ENCODE peak calls at places on chromosomes 7 and 10, in four cellular contexts. Q, S, R and U are unnamed samples.

GRCh38 chr7:605661-606450 is 86.2 kb upstream of the PDGFA start:
- DNase-seq in Q (no peak), S (no peak), R (no peak), U (no peak)

GRCh38 chr10:63627376-63627775 is 106.2 kb downstream of the REEP3 start:
- DNase-seq in R (no peak), Q (no peak), S (no peak), U (no peak)

GRCh38 chr10:58775960-58776574 is 263.4 kb downstream of the BICC1 start:
- DNase-seq in Q (no peak), R (no peak), S (no peak), U (no peak)

GRCh38 chr10:90319188-90319914 is 538.5 kb downstream of the HTR7 start:
- DNase-seq in S (peak), Q (no peak), R (no peak), U (peak)

GRCh38 chr7:80634505-80634904 is 3.9 kb upstream of the CD36 start:
- DNase-seq in Q (no peak), S (no peak), R (no peak), U (no peak)

GRCh38 chr10:88731296-88731695 is 25.2 kb downstream of the LIPK start:
- DNase-seq in S (peak), Q (no peak), R (no peak), U (no peak)

GRCh38 chr7:71777278-71777677 is 634.9 kb downstream of the CALN1 start:
- DNase-seq in R (no peak), Q (no peak), S (no peak), U (no peak)

GRCh38 chr10:89032141-89032814 is 41.7 kb downstream of the FAS start:
- DNase-seq in R (no peak), Q (no peak), S (no peak), U (peak)

GRCh38 chr10:24153537-24153936 is 55.4 kb upstream of the KIAA1217 start:
- DNase-seq in S (no peak), Q (no peak), R (no peak), U (no peak)

GRCh38 chr10:92430103-92430502 is 139.1 kb downstream of the MARCHF5 start:
- DNase-seq in S (no peak), Q (no peak), R (no peak), U (no peak)

GRCh38 chr10:132357286-132358058 is 25.5 kb downstream of the LRRC27 start:
- DNase-seq in R (no peak), Q (no peak), S (no peak), U (no peak)

GRCh38 chr7:140403878-140404564 is at the start of gene RAB19:
- DNase-seq in S (peak), R (peak), Q (no peak), U (no peak)

GRCh38 chr10:94279835-94280709 is 82.7 kb downstream of the NOC3L start:
- DNase-seq in Q (no peak), R (peak), S (peak), U (no peak)

DNA sequence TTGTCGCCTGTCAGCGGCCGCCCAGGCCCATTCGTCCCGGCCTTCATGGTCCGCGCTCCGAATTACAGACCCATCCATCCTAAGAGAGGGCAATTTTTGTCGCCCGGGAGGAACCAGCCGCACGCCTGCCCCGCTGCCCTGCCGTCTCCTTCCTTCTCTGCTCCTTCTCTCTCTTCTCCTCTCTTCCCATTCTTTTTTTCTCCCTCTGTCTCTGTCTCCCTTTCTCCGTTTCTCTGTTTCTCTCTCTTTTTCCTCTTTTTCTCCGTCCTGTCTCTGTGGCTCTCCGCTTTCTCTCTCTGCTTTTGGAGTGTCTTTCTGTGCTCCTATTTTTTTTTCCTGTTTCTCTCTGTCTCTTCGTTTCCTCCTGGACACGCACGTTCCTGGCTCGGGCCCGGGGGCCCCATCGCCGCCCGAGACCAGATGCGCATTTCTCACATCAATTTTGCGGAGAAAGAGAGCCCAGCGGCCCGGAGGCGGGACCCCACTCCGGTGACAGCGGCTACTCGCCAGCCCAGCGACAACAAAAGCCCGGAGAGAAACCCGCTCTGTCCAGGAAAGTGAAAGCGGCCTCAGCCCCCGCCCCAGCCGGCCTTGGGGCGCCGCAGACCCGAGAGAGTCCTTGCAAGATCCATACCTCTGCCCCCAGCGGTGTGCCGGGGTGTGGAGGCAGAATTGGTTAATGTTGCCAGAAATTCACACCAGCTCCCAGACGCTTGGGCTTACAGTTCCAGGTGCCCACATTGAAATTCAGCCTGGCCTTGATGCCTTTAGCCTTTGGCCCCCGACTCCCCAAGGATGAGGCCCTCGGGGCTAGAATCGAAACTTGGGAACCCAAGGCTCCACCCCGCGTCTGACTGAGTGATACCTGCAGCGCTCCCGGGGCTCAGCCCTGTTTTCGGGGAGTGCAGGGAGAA is 4.1 kb downstream of the LBX1 start:
- DNase-seq in R (no peak), Q (no peak), S (no peak), U (no peak)
- H3K4me3 ChIP-seq in R (no peak), Q (peak), S (no peak), U (no peak)

GRCh38 chr7:41045556-41046123 is 657.2 kb downstream of the INHBA start:
- DNase-seq in R (no peak), S (no peak), Q (no peak), U (no peak)
- TF ChIP-seq CTCF in R (peak), S (no peak), Q (no peak), U (no peak)

GRCh38 chr10:124447741-124448466 is 1.9 kb downstream of the NKX1-2 start:
- DNase-seq in S (peak), Q (no peak), R (no peak), U (no peak)

GRCh38 chr10:124450783-124451057 is 885 bp upstream of the NKX1-2 start:
- DNase-seq in R (no peak), Q (no peak), S (no peak), U (no peak)

GRCh38 chr10:124450010-124450782 is at the start of gene NKX1-2:
- DNase-seq in S (peak), Q (no peak), R (no peak), U (no peak)

GRCh38 chr10:124448696-124449169 is 1.1 kb downstream of the NKX1-2 start:
- DNase-seq in Q (no peak), R (no peak), S (no peak), U (no peak)

DNA sequence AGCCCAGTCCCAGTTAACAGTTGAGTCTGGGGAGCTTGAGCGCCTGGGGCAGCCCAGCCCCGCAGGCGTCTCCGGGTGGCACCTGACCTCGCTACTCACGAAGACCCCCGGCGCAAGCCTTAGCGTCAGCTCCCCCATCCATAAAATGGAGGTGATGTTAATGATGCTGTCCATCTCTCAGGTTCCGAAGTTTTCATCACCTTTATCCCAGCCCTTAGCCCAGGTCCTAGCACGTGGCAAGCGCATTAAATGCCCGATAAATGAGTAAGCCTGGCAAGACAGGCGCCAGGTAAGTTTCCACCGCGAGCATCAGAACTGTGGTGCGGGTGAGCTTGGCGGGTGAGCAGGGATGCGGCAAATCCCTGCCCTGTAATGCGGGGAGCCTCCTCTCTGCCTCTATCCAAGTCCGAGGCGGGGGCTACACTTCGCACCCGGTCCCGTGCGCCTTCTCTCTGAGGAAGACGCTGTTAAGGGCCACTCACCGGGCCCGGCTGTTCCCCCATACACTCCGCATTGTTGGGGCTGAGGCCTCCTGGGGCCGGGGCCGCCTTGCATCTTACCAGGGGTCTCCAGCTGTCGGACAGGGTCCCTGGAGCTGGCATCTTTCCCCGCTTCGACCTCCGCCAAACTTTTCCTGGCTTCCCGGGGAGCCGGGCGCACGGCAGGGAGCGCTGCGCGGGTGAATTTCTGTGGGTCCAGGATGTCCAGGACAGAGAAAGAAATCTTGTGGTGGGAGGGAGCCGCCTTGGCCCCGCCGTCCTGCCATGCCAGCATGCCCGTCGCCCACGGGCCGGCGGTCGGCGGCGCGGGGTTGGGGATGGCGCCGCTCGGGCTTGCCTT is 445 bp downstream of the NKX1-2 start:
- DNase-seq in S (no peak), R (no peak), Q (no peak), U (no peak)
- H3K4me3 ChIP-seq in S (peak), R (no peak), Q (peak), U (peak)

DNA sequence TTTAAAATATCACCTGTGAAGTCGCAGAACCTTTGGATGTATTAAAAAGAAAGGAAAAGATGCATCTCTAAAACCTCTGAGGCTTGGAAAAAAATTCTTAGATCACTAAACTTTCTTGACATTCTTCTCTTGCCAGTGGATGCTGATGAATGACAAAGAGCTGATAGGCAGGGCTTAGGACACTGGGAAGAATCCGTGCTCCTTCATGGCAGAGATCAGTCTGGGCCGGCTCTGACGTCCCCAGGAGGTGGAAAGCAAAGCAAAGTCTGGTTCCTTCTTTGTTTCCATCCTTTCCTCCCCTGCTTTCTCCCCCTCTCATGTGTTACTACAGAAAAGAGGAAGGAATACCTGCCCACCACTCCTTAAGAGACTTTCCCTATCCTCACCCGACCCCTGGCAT is 161.9 kb downstream of the PRKCQ start:
- DNase-seq in Q (no peak), S (no peak), R (no peak), U (no peak)
- TF ChIP-seq CTCF in Q (no peak), S (no peak), R (no peak), U (no peak)

GRCh38 chr10:124648738-124649137 is 95.4 kb downstream of the FAM53B start:
- DNase-seq in Q (no peak), S (peak), R (peak), U (peak)
- H3K4me3 ChIP-seq in Q (no peak), S (no peak), R (no peak), U (no peak)

GRCh38 chr10:123241391-123242141 is 87.4 kb downstream of the BUB3 start:
- DNase-seq in Q (no peak), S (no peak), R (peak), U (no peak)

GRCh38 chr10:123240250-123240649 is 86.0 kb downstream of the BUB3 start:
- DNase-seq in R (no peak), S (no peak), Q (no peak), U (no peak)

GRCh38 chr10:123240776-123241175 is 86.6 kb downstream of the BUB3 start:
- DNase-seq in S (no peak), Q (no peak), R (no peak), U (no peak)

DNA sequence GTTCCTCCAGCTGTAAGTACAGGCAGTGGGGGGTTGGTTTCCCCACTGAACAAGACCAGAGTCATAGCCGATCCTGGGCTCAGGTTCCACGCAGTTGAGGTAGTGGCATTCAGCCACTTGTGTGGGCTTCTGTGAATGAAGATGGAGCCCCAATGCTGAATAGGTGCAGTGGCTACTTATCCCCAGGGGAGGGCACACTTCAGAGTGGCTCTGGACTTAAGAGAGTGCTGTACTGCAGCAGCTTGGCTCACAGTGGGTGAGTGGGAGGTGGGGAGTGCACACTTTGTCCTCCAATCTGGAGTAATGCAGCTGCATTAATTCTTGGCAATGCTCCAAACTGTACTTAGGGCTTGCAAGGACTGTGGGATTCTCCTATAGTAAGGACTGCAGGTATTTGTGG is 81.9 kb downstream of the BUB3 start:
- DNase-seq in Q (no peak), R (no peak), S (peak), U (no peak)
- TF ChIP-seq CTCF in Q (no peak), R (peak), S (peak), U (no peak)

DNA sequence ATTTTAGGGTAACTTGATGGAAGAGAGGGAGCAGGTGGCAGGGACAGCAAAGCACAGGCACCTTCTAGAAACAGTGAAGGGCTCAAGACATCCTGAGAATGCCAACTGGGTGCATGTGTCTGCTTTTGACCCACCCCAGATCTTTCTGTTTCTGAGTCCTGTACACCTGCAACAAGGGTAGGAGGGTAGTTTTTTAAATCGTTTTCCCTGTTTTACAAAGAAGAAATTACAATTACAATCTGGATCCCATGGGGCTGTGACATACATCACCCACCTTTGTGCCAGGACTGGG is 19.7 kb downstream of the KLF6 start:
- DNase-seq in R (no peak), Q (no peak), S (no peak), U (no peak)
- H3K4me3 ChIP-seq in R (no peak), Q (no peak), S (no peak), U (no peak)